ENCODE peak calls at places on chromosome 5, in six cellular contexts. P is activated naive CD4-positive, alpha-beta T cell treated with anti-CD3 and anti-CD28 coated beads, Interleukin-2, amount 10 ng/mL, durations not matched to agents 7 days and 5 days; N is neural crest cell; U is IMR-90; O is uterus; H is AG04450. G is an unnamed sample.

GRCh38 chr5:55672477-55672911 is 39.6 kb downstream of the SLC38A9 start:
- DNase-seq in P (no peak), N (no peak), U (no peak), O (no peak), H (no peak), G (no peak)

GRCh38 chr5:95858023-95858461 is 35.5 kb upstream of the GLRX start:
- DNase-seq in P (no peak), N (peak), U (peak), O (peak), H (peak), G (no peak)

GRCh38 chr5:14197056-14197455 is 53.9 kb downstream of the TRIO start:
- DNase-seq in P (no peak), N (no peak), U (no peak), O (no peak), H (no peak), G (no peak)

GRCh38 chr5:32170303-32171170 is 3.6 kb downstream of the GOLPH3 start:
- DNase-seq in P (no peak), N (no peak), U (peak), O (no peak), H (peak), G (peak)

GRCh38 chr5:123916331-123917121 is 404.5 kb downstream of the CSNK1G3 start:
- DNase-seq in P (no peak), N (no peak), U (peak), O (no peak), H (peak), G (peak)

GRCh38 chr5:33105521-33105941 is 335.2 kb upstream of the TARS1 start:
- DNase-seq in P (no peak), N (no peak), U (peak), O (no peak), H (no peak), G (no peak)

GRCh38 chr5:59034498-59035186 is 451.8 kb downstream of the RAB3C start:
- DNase-seq in P (peak), N (no peak), U (peak), O (no peak), H (no peak), G (peak)

GRCh38 chr5:158967566-158967965 is 132.2 kb downstream of the EBF1 start:
- DNase-seq in P (no peak), N (no peak), U (peak), O (no peak), H (no peak), G (no peak)

GRCh38 chr5:177100714-177101121 is 14.0 kb downstream of the FGFR4 start:
- DNase-seq in P (no peak), N (no peak), U (peak), O (no peak), H (no peak), G (no peak)

GRCh38 chr5:435961-436640 is 6.9 kb upstream of the EXOC3 start:
- DNase-seq in P (no peak), N (no peak), U (peak), O (no peak), H (no peak), G (no peak)

GRCh38 chr5:132086277-132086794 is 12.7 kb downstream of the CSF2 start:
- DNase-seq in P (no peak), N (no peak), U (peak), O (no peak), H (peak), G (peak)

GRCh38 chr5:131671409-131671808 is 36.4 kb upstream of the RAPGEF6 start:
- DNase-seq in P (no peak), N (no peak), U (no peak), O (no peak), H (no peak), G (no peak)

GRCh38 chr5:15926586-15926985 is 253.0 kb downstream of the MARCHF11 start:
- DNase-seq in P (no peak), N (no peak), U (peak), O (no peak), H (no peak), G (no peak)

GRCh38 chr5:134174841-134175839 is 1.6 kb downstream of the SKP1 start:
- DNase-seq in P (no peak), N (no peak), U (peak), O (no peak), H (no peak), G (peak)

GRCh38 chr5:136021016-136021405 is 7.8 kb upstream of the TGFBI start:
- DNase-seq in P (no peak), N (no peak), U (peak), O (no peak), H (no peak), G (no peak)

GRCh38 chr5:152202321-152202720 is 202.8 kb downstream of the NMUR2 start:
- DNase-seq in P (no peak), N (no peak), U (no peak), O (no peak), H (no peak), G (no peak)

G was measured in Caki2.